ENCODE peak calls at places on chromosomes 3 and 15, in eight cellular contexts. S is NCI-H774, B is fibroblast of villous mesenchyme, J is body of pancreas, O is Kasumi-1, D is midbrain, P is ELR, L is NCI-H1694. G is an unnamed sample.

GRCh38 chr3:190065204-190065603 is 55.5 kb downstream of the P3H2 start:
- DNase-seq in L (no peak), S (no peak), P (no peak), B (no peak), J (no peak), D (no peak), O (no peak), G (no peak)

GRCh38 chr15:76492538-76492937 is 156.0 kb downstream of the ISL2 start:
- DNase-seq in B (no peak), O (no peak), J (no peak), S (no peak), P (no peak), L (no peak), D (no peak), G (no peak)

GRCh38 chr3:24773798-24774197 is 279.1 kb upstream of the THRB start:
- DNase-seq in J (peak; percentile 53), O (peak; percentile 84), P (peak; percentile 44), L (no peak), D (peak; percentile 69), S (peak; percentile 66), B (peak; percentile 63), G (peak; percentile 59)

GRCh38 chr3:189260556-189261493 is 89.1 kb downstream of the TPRG1 start:
- DNase-seq in D (no peak), J (no peak), S (no peak), P (no peak), B (peak; percentile 13), O (no peak), L (no peak), G (no peak)

GRCh38 chr3:74353039-74353438 is 261.4 kb downstream of the CNTN3 start:
- DNase-seq in L (no peak), J (no peak), B (no peak), D (no peak), S (no peak), O (no peak), P (no peak), G (no peak)

GRCh38 chr3:187740446-187741399 is 4.5 kb downstream of the BCL6 start:
- DNase-seq in L (peak; percentile 47), S (peak; percentile 67), P (peak; percentile 65), O (peak; percentile 50), D (peak; percentile 76), B (peak; percentile 93), J (peak; percentile 72), G (peak; percentile 57)

GRCh38 chr3:193704431-193704830 is 111.4 kb downstream of the OPA1 start:
- DNase-seq in O (no peak), S (no peak), P (no peak), J (no peak), B (peak; percentile 7), L (no peak), D (peak; percentile 8), G (no peak)

GRCh38 chr15:53917109-53917508 is 61.1 kb upstream of the UNC13C start:
- DNase-seq in S (no peak), J (no peak), D (no peak), L (no peak), B (no peak), O (no peak), P (no peak), G (no peak)

GRCh38 chr3:188900421-188900941 is 271.3 kb upstream of the TPRG1 start:
- DNase-seq in D (no peak), L (no peak), S (no peak), B (peak; percentile 44), J (no peak), P (peak; percentile 94), O (no peak), G (peak; percentile 89)

GRCh38 chr3:12706504-12707253 is 42.8 kb upstream of the RAF1 start:
- DNase-seq in B (peak; percentile 68), J (peak; percentile 54), O (peak; percentile 89), L (peak; percentile 59), D (no peak), P (peak; percentile 81), S (no peak), G (peak; percentile 81)

GRCh38 chr3:159763466-159764210 is 225.0 kb upstream of the IL12A start:
- DNase-seq in D (no peak), L (no peak), P (peak; percentile 96), O (peak; percentile 17), S (peak; percentile 92), B (peak; percentile 91), J (peak; percentile 61), G (peak; percentile 88)

GRCh38 chr3:30502742-30503073 is 103.7 kb upstream of the TGFBR2 start:
- DNase-seq in L (no peak), B (no peak), S (no peak), D (no peak), J (no peak), P (peak; percentile 84), O (no peak), G (peak; percentile 76)

GRCh38 chr15:48858401-48858800 is 19.5 kb upstream of the EID1 start:
- DNase-seq in O (no peak), L (peak; percentile 31), D (no peak), J (no peak), P (peak; percentile 79), B (peak; percentile 78), S (no peak), G (peak; percentile 86)

GRCh38 chr15:39592500-39592899 is 11.6 kb downstream of the THBS1 start:
- DNase-seq in L (no peak), S (no peak), J (no peak), B (peak; percentile 37), O (no peak), D (no peak), P (peak; percentile 61), G (no peak)

GRCh38 chr15:78987891-78988360 is 43.1 kb upstream of the CTSH start:
- DNase-seq in S (no peak), B (no peak), L (no peak), D (no peak), J (no peak), P (no peak), O (no peak), G (no peak)

GRCh38 chr3:24235121-24235520 is 259.5 kb downstream of the THRB start:
- DNase-seq in B (no peak), L (no peak), D (no peak), S (no peak), O (no peak), J (peak; percentile 32), P (peak; percentile 58), G (no peak)

GRCh38 chr3:10395671-10396070 is 74.8 kb upstream of the SEC13 start:
- DNase-seq in L (no peak), J (no peak), P (no peak), S (no peak), O (no peak), B (no peak), D (no peak), G (no peak)

GRCh38 chr15:98943609-98944111 is 63.9 kb downstream of the PGPEP1L start:
- DNase-seq in D (peak; percentile 47), S (no peak), J (peak; percentile 51), L (no peak), O (no peak), B (peak; percentile 60), P (peak; percentile 10), G (peak; percentile 7)

GRCh38 chr15:89587955-89588354 is 12.7 kb downstream of the TICRR start:
- DNase-seq in L (no peak), B (peak; percentile 31), S (no peak), P (peak; percentile 85), J (no peak), O (no peak), D (no peak), G (peak; percentile 64)

GRCh38 chr3:32274306-32274705 is 35.8 kb downstream of the CMTM8 start:
- DNase-seq in O (no peak), J (no peak), S (no peak), D (no peak), L (no peak), B (no peak), P (no peak), G (no peak)

GRCh38 chr3:57184516-57184915 is 15.3 kb downstream of the HESX1 start:
- DNase-seq in P (peak; percentile 20), D (no peak), O (no peak), L (no peak), B (peak; percentile 18), S (no peak), J (no peak), G (no peak)

G was measured in HCEC 1CT.